ENCODE peak calls at places on chromosome 21, in six cellular contexts. B is small intestine; L is heart right ventricle; K is A549; Y is lower lobe of right lung; D is CD8-positive, alpha-beta T cell. Z is an unnamed sample.

GRCh38 chr21:46226920-46227599 is 1.5 kb downstream of the LSS start:
- DNase-seq in B (peak), L (no peak), K (no peak), Y (no peak), D (no peak), Z (peak)

GRCh38 chr21:14120091-14120734 is 90.5 kb downstream of the LIPI start:
- DNase-seq in B (peak), L (peak), K (no peak), Y (no peak), D (no peak), Z (peak)

GRCh38 chr21:21184771-21185528 is 186.7 kb downstream of the NCAM2 start:
- DNase-seq in B (no peak), L (no peak), K (no peak), Y (no peak), D (no peak), Z (no peak)

GRCh38 chr21:46604975-46605758 is at the start of gene S100B:
- DNase-seq in B (no peak), L (no peak), K (no peak), Y (no peak), D (no peak), Z (no peak)

GRCh38 chr21:31397939-31398338 is 53.9 kb upstream of the TIAM1 start:
- DNase-seq in B (no peak), L (no peak), K (no peak), Y (no peak), D (peak), Z (no peak)

GRCh38 chr21:27244356-27244755 is 277.5 kb upstream of the ADAMTS5 start:
- DNase-seq in B (no peak), L (no peak), K (no peak), Y (no peak), D (no peak), Z (no peak)

GRCh38 chr21:31511258-31511657 is 148.2 kb upstream of the SOD1 start:
- DNase-seq in B (no peak), L (no peak), K (no peak), Y (no peak), D (no peak), Z (no peak)

GRCh38 chr21:29904359-29905282 is 35.2 kb downstream of the GRIK1 start:
- DNase-seq in B (no peak), L (no peak), K (no peak), Y (no peak), D (no peak), Z (no peak)

GRCh38 chr21:34774750-34775149 is 106.0 kb downstream of the CLIC6 start:
- DNase-seq in B (no peak), L (no peak), K (no peak), Y (no peak), D (no peak), Z (no peak)

GRCh38 chr21:29074007-29074376 is 544 bp upstream of the CCT8 start:
- DNase-seq in B (no peak), L (no peak), K (peak), Y (no peak), D (no peak), Z (no peak)

GRCh38 chr21:25639167-25639921 is at the start of gene JAM2:
- DNase-seq in B (no peak), L (peak), K (no peak), Y (peak), D (peak), Z (peak)

GRCh38 chr21:40936771-40937261 is 89.9 kb upstream of the DSCAM start:
- DNase-seq in B (no peak), L (no peak), K (no peak), Y (no peak), D (no peak), Z (no peak)

GRCh38 chr21:24583473-24583872 is 1023.8 kb downstream of the MRPL39 start:
- DNase-seq in B (no peak), L (no peak), K (no peak), Y (no peak), D (no peak), Z (no peak)

GRCh38 chr21:28294046-28294445 is 698.6 kb downstream of the LTN1 start:
- DNase-seq in B (no peak), L (no peak), K (no peak), Y (no peak), D (no peak), Z (no peak)

GRCh38 chr21:17925900-17926299 is 106.7 kb upstream of the C21orf91 start:
- DNase-seq in B (no peak), L (no peak), K (no peak), Y (no peak), D (no peak), Z (no peak)

GRCh38 chr21:34836103-34836932 is 167.5 kb downstream of the CLIC6 start:
- DNase-seq in B (no peak), L (no peak), K (peak), Y (peak), D (no peak), Z (peak)

GRCh38 chr21:41170442-41170841 is 2.5 kb downstream of the BACE2 start:
- DNase-seq in B (peak), L (peak), K (peak), Y (no peak), D (no peak), Z (peak)

GRCh38 chr21:31403596-31404333 is 59.7 kb upstream of the TIAM1 start:
- DNase-seq in B (no peak), L (no peak), K (no peak), Y (no peak), D (no peak), Z (no peak)

GRCh38 chr21:16983425-16983824 is 529.4 kb upstream of the CXADR start:
- DNase-seq in B (no peak), L (no peak), K (no peak), Y (no peak), D (no peak), Z (no peak)

GRCh38 chr21:16891821-16892220 is 621.0 kb upstream of the CXADR start:
- DNase-seq in B (no peak), L (no peak), K (no peak), Y (no peak), D (no peak), Z (peak)

GRCh38 chr21:43727571-43728466 is 8.9 kb downstream of the PDXK start:
- DNase-seq in B (peak), L (no peak), K (peak), Y (peak), D (no peak), Z (peak)

GRCh38 chr21:43936186-43936967 is 71.4 kb downstream of the AGPAT3 start:
- DNase-seq in B (no peak), L (no peak), K (no peak), Y (no peak), D (no peak), Z (peak)

GRCh38 chr21:29697555-29698193 is 242.1 kb downstream of the GRIK1 start:
- DNase-seq in B (no peak), L (no peak), K (no peak), Y (no peak), D (no peak), Z (no peak)

GRCh38 chr21:42189860-42190491 is 29.0 kb upstream of the ABCG1 start:
- DNase-seq in B (no peak), L (no peak), K (no peak), Y (no peak), D (no peak), Z (no peak)
- H3K27ac ChIP-seq in B (no peak), L (no peak), K (no peak), Y (peak), D (no peak), Z (no peak)

GRCh38 chr21:45003331-45004058 is 63.7 kb downstream of the SLX9 start:
- DNase-seq in B (no peak), L (peak), K (no peak), Y (peak), D (no peak), Z (no peak)
- H3K27ac ChIP-seq in B (no peak), L (no peak), K (no peak), Y (peak), D (no peak), Z (no peak)

GRCh38 chr21:33712022-33712803 is 69.9 kb downstream of the ITSN1 start:
- DNase-seq in B (no peak), L (no peak), K (no peak), Y (no peak), D (no peak), Z (no peak)
- H3K27ac ChIP-seq in B (no peak), L (no peak), K (no peak), Y (no peak), D (no peak), Z (no peak)

DNA sequence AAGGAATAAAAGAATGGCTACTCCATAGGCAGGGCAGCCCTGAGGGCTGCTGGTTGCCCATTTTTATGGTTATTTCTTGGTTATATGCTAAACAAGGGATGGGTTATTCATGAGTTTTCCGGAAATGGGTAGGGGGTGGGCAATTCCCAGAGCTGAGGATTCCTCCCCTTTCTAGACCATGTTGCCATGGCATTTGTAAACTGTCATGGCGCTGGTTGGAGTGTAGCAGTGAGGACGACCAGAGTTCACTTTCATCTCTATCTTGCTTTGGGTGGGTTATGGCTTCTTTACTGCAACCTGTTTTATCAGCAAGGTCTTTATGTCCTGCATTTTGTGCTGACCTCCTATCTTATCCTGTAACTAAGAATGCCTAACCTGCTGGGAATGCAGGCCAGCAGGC is 18.2 kb upstream of the PAXBP1 start:
- DNase-seq in B (no peak), L (no peak), K (no peak), Y (no peak), D (no peak), Z (no peak)
- H3K27ac ChIP-seq in B (no peak), L (no peak), K (no peak), Y (no peak), D (no peak), Z (no peak)

DNA sequence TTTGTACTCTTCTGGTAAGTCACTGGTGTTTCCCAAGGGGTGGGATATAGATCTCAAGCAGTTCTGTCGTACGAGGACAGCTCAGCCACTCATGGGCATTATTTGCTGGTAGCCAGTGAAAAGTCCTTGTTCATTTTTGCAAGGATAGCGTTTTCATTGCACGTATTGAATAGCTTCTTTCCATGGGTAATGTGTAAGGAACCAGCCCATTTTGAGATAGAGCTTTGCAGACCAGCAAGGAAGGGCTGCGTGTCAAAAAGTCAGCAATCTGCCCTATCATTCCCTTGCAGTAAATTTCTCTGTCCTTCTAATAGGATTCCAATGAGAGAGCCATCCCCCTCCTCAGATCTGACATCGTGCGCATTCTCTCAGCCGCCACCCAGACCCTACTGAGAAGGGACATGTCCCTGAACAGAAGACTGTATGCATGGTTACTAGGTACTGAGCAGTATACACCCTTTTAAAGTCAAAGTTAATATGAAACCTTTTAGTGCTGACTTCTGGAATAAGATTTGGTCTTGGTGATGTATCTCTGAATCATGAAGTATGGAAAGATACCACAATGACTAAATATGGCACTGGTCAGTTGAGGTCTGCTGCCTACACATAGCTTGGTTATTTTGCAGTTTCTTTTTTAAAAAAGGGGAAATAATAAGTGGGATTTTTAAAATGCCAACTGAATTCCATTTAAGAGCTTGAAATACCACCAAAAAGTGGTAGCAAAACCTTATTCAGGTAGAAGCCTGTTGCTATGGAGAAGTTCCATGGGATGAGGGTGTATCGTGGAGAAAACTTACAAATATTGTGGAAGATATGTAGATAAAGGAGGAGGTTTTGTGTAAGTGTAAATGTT is 55.3 kb downstream of the DOP1B start:
- DNase-seq in B (no peak), L (no peak), K (no peak), Y (no peak), D (no peak), Z (no peak)
- H3K27ac ChIP-seq in B (no peak), L (no peak), K (no peak), Y (no peak), D (no peak), Z (no peak)

GRCh38 chr21:39073717-39074116 is 109.5 kb downstream of the PSMG1 start:
- DNase-seq in B (no peak), L (no peak), K (no peak), Y (no peak), D (no peak), Z (no peak)
- H3K27ac ChIP-seq in B (peak), L (no peak), K (no peak), Y (peak), D (no peak), Z (no peak)

GRCh38 chr21:36190736-36191135 is 34.1 kb downstream of the DOP1B start:
- DNase-seq in B (no peak), L (no peak), K (no peak), Y (no peak), D (no peak), Z (no peak)
- H3K27ac ChIP-seq in B (no peak), L (no peak), K (no peak), Y (no peak), D (no peak), Z (no peak)

GRCh38 chr21:36422279-36423098 is 37.3 kb downstream of the CHAF1B start:
- DNase-seq in B (peak), L (peak), K (peak), Y (peak), D (no peak), Z (peak)
- H3K27ac ChIP-seq in B (no peak), L (no peak), K (peak), Y (no peak), D (no peak), Z (no peak)

GRCh38 chr21:33357177-33357576 is 32.4 kb downstream of the IFNAR1 start:
- DNase-seq in B (no peak), L (no peak), K (no peak), Y (no peak), D (no peak), Z (no peak)

GRCh38 chr21:33360871-33361602 is 36.3 kb downstream of the IFNAR1 start:
- DNase-seq in B (peak), L (peak), K (peak), Y (peak), D (peak), Z (peak)

GRCh38 chr21:33359446-33359845 is 34.7 kb downstream of the IFNAR1 start:
- DNase-seq in B (no peak), L (no peak), K (no peak), Y (no peak), D (no peak), Z (no peak)

GRCh38 chr21:33362044-33362555 is 37.3 kb downstream of the IFNAR1 start:
- DNase-seq in B (peak), L (no peak), K (no peak), Y (no peak), D (peak), Z (no peak)

GRCh38 chr21:33360281-33360680 is 35.5 kb downstream of the IFNAR1 start:
- DNase-seq in B (no peak), L (no peak), K (no peak), Y (no peak), D (no peak), Z (no peak)
- H3K27ac ChIP-seq in B (no peak), L (peak), K (no peak), Y (no peak), D (no peak), Z (peak)

GRCh38 chr21:39537571-39537970 is 75.2 kb upstream of the B3GALT5 start:
- DNase-seq in B (no peak), L (no peak), K (no peak), Y (no peak), D (no peak), Z (no peak)
- H3K27ac ChIP-seq in B (no peak), L (no peak), K (no peak), Y (no peak), D (no peak), Z (no peak)

Z was measured in testis.